ENCODE peak calls at places on chromosomes 5 and 9, in five cellular contexts. One of them, this sample, is unnamed.
A peak's percentile ranks its signal among the peaks of the same experiment; 100 is the strongest.

GRCh38 chr9:20848490-20848889 is 164.4 kb downstream of the FOCAD start:
- DNase-seq in posterior vena cava: no peak
- DNase-seq in PC-3: peak; percentile 9
- DNase-seq in stimulated activated CD8-positive, alpha-beta memory T cell treated with anti-CD3 and anti-CD28 coated beads, Interleukin-15, amount 100 ng/mL, for 4 hours: no peak
- DNase-seq in stimulated activated CD4-positive, alpha-beta T cell treated with anti-CD3 and anti-CD28 coated beads, Interleukin-15, amount 100 ng/mL, for 1 hour: no peak
- DNase-seq in this sample: no peak

GRCh38 chr9:6382681-6383080 is 30.3 kb upstream of the UHRF2 start:
- DNase-seq in posterior vena cava: no peak
- DNase-seq in PC-3: peak; percentile 19
- DNase-seq in stimulated activated CD8-positive, alpha-beta memory T cell treated with anti-CD3 and anti-CD28 coated beads, Interleukin-15, amount 100 ng/mL, for 4 hours: no peak
- DNase-seq in stimulated activated CD4-positive, alpha-beta T cell treated with anti-CD3 and anti-CD28 coated beads, Interleukin-15, amount 100 ng/mL, for 1 hour: no peak
- DNase-seq in this sample: no peak

GRCh38 chr5:142095035-142095434 is 13.5 kb upstream of the NDFIP1 start:
- DNase-seq in posterior vena cava: no peak
- DNase-seq in PC-3: no peak
- DNase-seq in stimulated activated CD8-positive, alpha-beta memory T cell treated with anti-CD3 and anti-CD28 coated beads, Interleukin-15, amount 100 ng/mL, for 4 hours: peak; percentile 66
- DNase-seq in stimulated activated CD4-positive, alpha-beta T cell treated with anti-CD3 and anti-CD28 coated beads, Interleukin-15, amount 100 ng/mL, for 1 hour: peak; percentile 34
- DNase-seq in this sample: no peak

GRCh38 chr9:108412755-108413154 is 443.0 kb downstream of the ACTL7B start:
- DNase-seq in posterior vena cava: no peak
- DNase-seq in PC-3: peak; percentile 14
- DNase-seq in stimulated activated CD8-positive, alpha-beta memory T cell treated with anti-CD3 and anti-CD28 coated beads, Interleukin-15, amount 100 ng/mL, for 4 hours: no peak
- DNase-seq in stimulated activated CD4-positive, alpha-beta T cell treated with anti-CD3 and anti-CD28 coated beads, Interleukin-15, amount 100 ng/mL, for 1 hour: no peak
- DNase-seq in this sample: no peak

GRCh38 chr5:43101491-43101890 is 19.2 kb upstream of the ZNF131 start:
- DNase-seq in posterior vena cava: no peak
- DNase-seq in PC-3: no peak
- DNase-seq in stimulated activated CD8-positive, alpha-beta memory T cell treated with anti-CD3 and anti-CD28 coated beads, Interleukin-15, amount 100 ng/mL, for 4 hours: no peak
- DNase-seq in stimulated activated CD4-positive, alpha-beta T cell treated with anti-CD3 and anti-CD28 coated beads, Interleukin-15, amount 100 ng/mL, for 1 hour: no peak
- DNase-seq in this sample: no peak

GRCh38 chr9:135070198-135070951 is 17.1 kb upstream of the OLFM1 start:
- DNase-seq in posterior vena cava: peak; percentile 47
- DNase-seq in PC-3: no peak
- DNase-seq in stimulated activated CD8-positive, alpha-beta memory T cell treated with anti-CD3 and anti-CD28 coated beads, Interleukin-15, amount 100 ng/mL, for 4 hours: no peak
- DNase-seq in stimulated activated CD4-positive, alpha-beta T cell treated with anti-CD3 and anti-CD28 coated beads, Interleukin-15, amount 100 ng/mL, for 1 hour: no peak
- DNase-seq in this sample: peak; percentile 48

GRCh38 chr5:181120311-181120710 is 10.7 kb downstream of the OR2V1 start:
- DNase-seq in posterior vena cava: no peak
- DNase-seq in PC-3: peak; percentile 80
- DNase-seq in stimulated activated CD8-positive, alpha-beta memory T cell treated with anti-CD3 and anti-CD28 coated beads, Interleukin-15, amount 100 ng/mL, for 4 hours: no peak
- DNase-seq in stimulated activated CD4-positive, alpha-beta T cell treated with anti-CD3 and anti-CD28 coated beads, Interleukin-15, amount 100 ng/mL, for 1 hour: no peak
- DNase-seq in this sample: no peak

GRCh38 chr5:35656721-35657120 is 39.1 kb downstream of the SPEF2 start:
- DNase-seq in posterior vena cava: no peak
- DNase-seq in PC-3: no peak
- DNase-seq in stimulated activated CD8-positive, alpha-beta memory T cell treated with anti-CD3 and anti-CD28 coated beads, Interleukin-15, amount 100 ng/mL, for 4 hours: no peak
- DNase-seq in stimulated activated CD4-positive, alpha-beta T cell treated with anti-CD3 and anti-CD28 coated beads, Interleukin-15, amount 100 ng/mL, for 1 hour: no peak
- DNase-seq in this sample: no peak

GRCh38 chr9:110443146-110443877 is 105.6 kb upstream of the TXNDC8 start:
- DNase-seq in posterior vena cava: no peak
- DNase-seq in PC-3: peak; percentile 26
- DNase-seq in stimulated activated CD8-positive, alpha-beta memory T cell treated with anti-CD3 and anti-CD28 coated beads, Interleukin-15, amount 100 ng/mL, for 4 hours: no peak
- DNase-seq in stimulated activated CD4-positive, alpha-beta T cell treated with anti-CD3 and anti-CD28 coated beads, Interleukin-15, amount 100 ng/mL, for 1 hour: no peak
- DNase-seq in this sample: no peak

GRCh38 chr9:128862401-128862851 is 19.3 kb downstream of the KYAT1 start:
- DNase-seq in posterior vena cava: no peak
- DNase-seq in PC-3: no peak
- DNase-seq in stimulated activated CD8-positive, alpha-beta memory T cell treated with anti-CD3 and anti-CD28 coated beads, Interleukin-15, amount 100 ng/mL, for 4 hours: no peak
- DNase-seq in stimulated activated CD4-positive, alpha-beta T cell treated with anti-CD3 and anti-CD28 coated beads, Interleukin-15, amount 100 ng/mL, for 1 hour: no peak
- DNase-seq in this sample: no peak

GRCh38 chr9:85040806-85041575 is 371.5 kb downstream of the NTRK2 start:
- DNase-seq in posterior vena cava: no peak
- DNase-seq in PC-3: no peak
- DNase-seq in stimulated activated CD8-positive, alpha-beta memory T cell treated with anti-CD3 and anti-CD28 coated beads, Interleukin-15, amount 100 ng/mL, for 4 hours: no peak
- DNase-seq in stimulated activated CD4-positive, alpha-beta T cell treated with anti-CD3 and anti-CD28 coated beads, Interleukin-15, amount 100 ng/mL, for 1 hour: no peak
- DNase-seq in this sample: no peak

GRCh38 chr5:56669534-56670483 is 145.5 kb upstream of the MAP3K1 start:
- DNase-seq in posterior vena cava: peak; percentile 80
- DNase-seq in PC-3: peak; percentile 53
- DNase-seq in stimulated activated CD8-positive, alpha-beta memory T cell treated with anti-CD3 and anti-CD28 coated beads, Interleukin-15, amount 100 ng/mL, for 4 hours: no peak
- DNase-seq in stimulated activated CD4-positive, alpha-beta T cell treated with anti-CD3 and anti-CD28 coated beads, Interleukin-15, amount 100 ng/mL, for 1 hour: no peak
- DNase-seq in this sample: peak; percentile 74

GRCh38 chr9:71737455-71737854 is 30.9 kb downstream of the CEMIP2 start:
- DNase-seq in posterior vena cava: no peak
- DNase-seq in PC-3: peak; percentile 57
- DNase-seq in stimulated activated CD8-positive, alpha-beta memory T cell treated with anti-CD3 and anti-CD28 coated beads, Interleukin-15, amount 100 ng/mL, for 4 hours: no peak
- DNase-seq in stimulated activated CD4-positive, alpha-beta T cell treated with anti-CD3 and anti-CD28 coated beads, Interleukin-15, amount 100 ng/mL, for 1 hour: no peak
- DNase-seq in this sample: no peak

GRCh38 chr5:150340614-150341265 is 16.8 kb upstream of the TCOF1 start:
- DNase-seq in posterior vena cava: no peak
- DNase-seq in PC-3: no peak
- DNase-seq in stimulated activated CD8-positive, alpha-beta memory T cell treated with anti-CD3 and anti-CD28 coated beads, Interleukin-15, amount 100 ng/mL, for 4 hours: no peak
- DNase-seq in stimulated activated CD4-positive, alpha-beta T cell treated with anti-CD3 and anti-CD28 coated beads, Interleukin-15, amount 100 ng/mL, for 1 hour: no peak
- DNase-seq in this sample: no peak

GRCh38 chr9:13845460-13845859 is 468.5 kb downstream of the NFIB start:
- DNase-seq in posterior vena cava: no peak
- DNase-seq in PC-3: no peak
- DNase-seq in stimulated activated CD8-positive, alpha-beta memory T cell treated with anti-CD3 and anti-CD28 coated beads, Interleukin-15, amount 100 ng/mL, for 4 hours: no peak
- DNase-seq in stimulated activated CD4-positive, alpha-beta T cell treated with anti-CD3 and anti-CD28 coated beads, Interleukin-15, amount 100 ng/mL, for 1 hour: no peak
- DNase-seq in this sample: no peak

GRCh38 chr5:149205625-149206523 is 64.6 kb downstream of the ABLIM3 start:
- DNase-seq in posterior vena cava: peak; percentile 90
- DNase-seq in PC-3: peak; percentile 48
- DNase-seq in stimulated activated CD8-positive, alpha-beta memory T cell treated with anti-CD3 and anti-CD28 coated beads, Interleukin-15, amount 100 ng/mL, for 4 hours: no peak
- DNase-seq in stimulated activated CD4-positive, alpha-beta T cell treated with anti-CD3 and anti-CD28 coated beads, Interleukin-15, amount 100 ng/mL, for 1 hour: no peak
- DNase-seq in this sample: no peak

GRCh38 chr9:72856985-72857631 is 95.7 kb downstream of the ALDH1A1 start:
- DNase-seq in posterior vena cava: no peak
- DNase-seq in PC-3: peak; percentile 65
- DNase-seq in stimulated activated CD8-positive, alpha-beta memory T cell treated with anti-CD3 and anti-CD28 coated beads, Interleukin-15, amount 100 ng/mL, for 4 hours: no peak
- DNase-seq in stimulated activated CD4-positive, alpha-beta T cell treated with anti-CD3 and anti-CD28 coated beads, Interleukin-15, amount 100 ng/mL, for 1 hour: no peak
- DNase-seq in this sample: no peak

GRCh38 chr5:145912594-145912993 is 23.8 kb upstream of the SH3RF2 start:
- DNase-seq in posterior vena cava: no peak
- DNase-seq in PC-3: no peak
- DNase-seq in stimulated activated CD8-positive, alpha-beta memory T cell treated with anti-CD3 and anti-CD28 coated beads, Interleukin-15, amount 100 ng/mL, for 4 hours: no peak
- DNase-seq in stimulated activated CD4-positive, alpha-beta T cell treated with anti-CD3 and anti-CD28 coated beads, Interleukin-15, amount 100 ng/mL, for 1 hour: no peak
- DNase-seq in this sample: no peak

GRCh38 chr5:125245216-125245615 is 498.8 kb upstream of the ZNF608 start:
- DNase-seq in posterior vena cava: no peak
- DNase-seq in PC-3: no peak
- DNase-seq in stimulated activated CD8-positive, alpha-beta memory T cell treated with anti-CD3 and anti-CD28 coated beads, Interleukin-15, amount 100 ng/mL, for 4 hours: no peak
- DNase-seq in stimulated activated CD4-positive, alpha-beta T cell treated with anti-CD3 and anti-CD28 coated beads, Interleukin-15, amount 100 ng/mL, for 1 hour: no peak
- DNase-seq in this sample: no peak

GRCh38 chr5:16921246-16921645 is 14.8 kb downstream of the MYO10 start:
- DNase-seq in posterior vena cava: no peak
- DNase-seq in PC-3: peak; percentile 43
- DNase-seq in stimulated activated CD8-positive, alpha-beta memory T cell treated with anti-CD3 and anti-CD28 coated beads, Interleukin-15, amount 100 ng/mL, for 4 hours: no peak
- DNase-seq in stimulated activated CD4-positive, alpha-beta T cell treated with anti-CD3 and anti-CD28 coated beads, Interleukin-15, amount 100 ng/mL, for 1 hour: no peak
- DNase-seq in this sample: no peak

GRCh38 chr5:32143991-32144636 is 30.0 kb downstream of the GOLPH3 start:
- DNase-seq in posterior vena cava: no peak
- DNase-seq in PC-3: no peak
- DNase-seq in stimulated activated CD8-positive, alpha-beta memory T cell treated with anti-CD3 and anti-CD28 coated beads, Interleukin-15, amount 100 ng/mL, for 4 hours: no peak
- DNase-seq in stimulated activated CD4-positive, alpha-beta T cell treated with anti-CD3 and anti-CD28 coated beads, Interleukin-15, amount 100 ng/mL, for 1 hour: no peak
- DNase-seq in this sample: no peak

GRCh38 chr9:109319631-109320233 is 1.1 kb downstream of the EPB41L4B start:
- DNase-seq in posterior vena cava: no peak
- DNase-seq in PC-3: no peak
- DNase-seq in stimulated activated CD8-positive, alpha-beta memory T cell treated with anti-CD3 and anti-CD28 coated beads, Interleukin-15, amount 100 ng/mL, for 4 hours: no peak
- DNase-seq in stimulated activated CD4-positive, alpha-beta T cell treated with anti-CD3 and anti-CD28 coated beads, Interleukin-15, amount 100 ng/mL, for 1 hour: no peak
- DNase-seq in this sample: no peak

GRCh38 chr5:34699155-34700077 is 43.3 kb downstream of the RAI14 start:
- DNase-seq in posterior vena cava: no peak
- DNase-seq in PC-3: no peak
- DNase-seq in stimulated activated CD8-positive, alpha-beta memory T cell treated with anti-CD3 and anti-CD28 coated beads, Interleukin-15, amount 100 ng/mL, for 4 hours: no peak
- DNase-seq in stimulated activated CD4-positive, alpha-beta T cell treated with anti-CD3 and anti-CD28 coated beads, Interleukin-15, amount 100 ng/mL, for 1 hour: no peak
- DNase-seq in this sample: no peak

GRCh38 chr5:109102291-109102690 is 307.5 kb downstream of the PJA2 start:
- DNase-seq in posterior vena cava: no peak
- DNase-seq in PC-3: no peak
- DNase-seq in stimulated activated CD8-positive, alpha-beta memory T cell treated with anti-CD3 and anti-CD28 coated beads, Interleukin-15, amount 100 ng/mL, for 4 hours: no peak
- DNase-seq in stimulated activated CD4-positive, alpha-beta T cell treated with anti-CD3 and anti-CD28 coated beads, Interleukin-15, amount 100 ng/mL, for 1 hour: no peak
- DNase-seq in this sample: no peak

GRCh38 chr9:72648811-72649414 is 127.5 kb downstream of the TMC1 start:
- DNase-seq in posterior vena cava: no peak
- DNase-seq in PC-3: no peak
- DNase-seq in stimulated activated CD8-positive, alpha-beta memory T cell treated with anti-CD3 and anti-CD28 coated beads, Interleukin-15, amount 100 ng/mL, for 4 hours: no peak
- DNase-seq in stimulated activated CD4-positive, alpha-beta T cell treated with anti-CD3 and anti-CD28 coated beads, Interleukin-15, amount 100 ng/mL, for 1 hour: no peak
- DNase-seq in this sample: no peak

GRCh38 chr9:98908897-98909634 is 34.6 kb upstream of the COL15A1 start:
- DNase-seq in posterior vena cava: no peak
- DNase-seq in PC-3: no peak
- DNase-seq in stimulated activated CD8-positive, alpha-beta memory T cell treated with anti-CD3 and anti-CD28 coated beads, Interleukin-15, amount 100 ng/mL, for 4 hours: no peak
- DNase-seq in stimulated activated CD4-positive, alpha-beta T cell treated with anti-CD3 and anti-CD28 coated beads, Interleukin-15, amount 100 ng/mL, for 1 hour: no peak
- DNase-seq in this sample: no peak

GRCh38 chr9:123026425-123026824 is 7.0 kb upstream of the GPR21 start:
- DNase-seq in posterior vena cava: no peak
- DNase-seq in PC-3: no peak
- DNase-seq in stimulated activated CD8-positive, alpha-beta memory T cell treated with anti-CD3 and anti-CD28 coated beads, Interleukin-15, amount 100 ng/mL, for 4 hours: no peak
- DNase-seq in stimulated activated CD4-positive, alpha-beta T cell treated with anti-CD3 and anti-CD28 coated beads, Interleukin-15, amount 100 ng/mL, for 1 hour: no peak
- DNase-seq in this sample: no peak

GRCh38 chr9:127755558-127756060 is 20.5 kb upstream of the TOR2A start:
- DNase-seq in posterior vena cava: no peak
- DNase-seq in PC-3: no peak
- DNase-seq in stimulated activated CD8-positive, alpha-beta memory T cell treated with anti-CD3 and anti-CD28 coated beads, Interleukin-15, amount 100 ng/mL, for 4 hours: no peak
- DNase-seq in stimulated activated CD4-positive, alpha-beta T cell treated with anti-CD3 and anti-CD28 coated beads, Interleukin-15, amount 100 ng/mL, for 1 hour: no peak
- DNase-seq in this sample: no peak

GRCh38 chr9:135584934-135585333 is 23.4 kb downstream of the PAEP start:
- DNase-seq in posterior vena cava: no peak
- DNase-seq in PC-3: no peak
- DNase-seq in stimulated activated CD8-positive, alpha-beta memory T cell treated with anti-CD3 and anti-CD28 coated beads, Interleukin-15, amount 100 ng/mL, for 4 hours: no peak
- DNase-seq in stimulated activated CD4-positive, alpha-beta T cell treated with anti-CD3 and anti-CD28 coated beads, Interleukin-15, amount 100 ng/mL, for 1 hour: no peak
- DNase-seq in this sample: peak; percentile 51

GRCh38 chr9:74443036-74443750 is 53.9 kb upstream of the RORB start:
- DNase-seq in posterior vena cava: no peak
- DNase-seq in PC-3: no peak
- DNase-seq in stimulated activated CD8-positive, alpha-beta memory T cell treated with anti-CD3 and anti-CD28 coated beads, Interleukin-15, amount 100 ng/mL, for 4 hours: no peak
- DNase-seq in stimulated activated CD4-positive, alpha-beta T cell treated with anti-CD3 and anti-CD28 coated beads, Interleukin-15, amount 100 ng/mL, for 1 hour: no peak
- DNase-seq in this sample: no peak

GRCh38 chr5:1754531-1755220 is 45.0 kb downstream of the MRPL36 start:
- DNase-seq in posterior vena cava: peak; percentile 59
- DNase-seq in PC-3: no peak
- DNase-seq in stimulated activated CD8-positive, alpha-beta memory T cell treated with anti-CD3 and anti-CD28 coated beads, Interleukin-15, amount 100 ng/mL, for 4 hours: no peak
- DNase-seq in stimulated activated CD4-positive, alpha-beta T cell treated with anti-CD3 and anti-CD28 coated beads, Interleukin-15, amount 100 ng/mL, for 1 hour: no peak
- DNase-seq in this sample: peak; percentile 26

GRCh38 chr5:38426493-38426892 is 130.0 kb downstream of the LIFR start:
- DNase-seq in posterior vena cava: no peak
- DNase-seq in PC-3: peak; percentile 36
- DNase-seq in stimulated activated CD8-positive, alpha-beta memory T cell treated with anti-CD3 and anti-CD28 coated beads, Interleukin-15, amount 100 ng/mL, for 4 hours: no peak
- DNase-seq in stimulated activated CD4-positive, alpha-beta T cell treated with anti-CD3 and anti-CD28 coated beads, Interleukin-15, amount 100 ng/mL, for 1 hour: no peak
- DNase-seq in this sample: no peak

GRCh38 chr5:159003045-159004030 is 96.4 kb downstream of the EBF1 start:
- DNase-seq in posterior vena cava: no peak
- DNase-seq in PC-3: peak; percentile 77
- DNase-seq in stimulated activated CD8-positive, alpha-beta memory T cell treated with anti-CD3 and anti-CD28 coated beads, Interleukin-15, amount 100 ng/mL, for 4 hours: no peak
- DNase-seq in stimulated activated CD4-positive, alpha-beta T cell treated with anti-CD3 and anti-CD28 coated beads, Interleukin-15, amount 100 ng/mL, for 1 hour: no peak
- DNase-seq in this sample: no peak

GRCh38 chr9:84556556-84556955 is 113.0 kb upstream of the NTRK2 start:
- DNase-seq in posterior vena cava: no peak
- DNase-seq in PC-3: no peak
- DNase-seq in stimulated activated CD8-positive, alpha-beta memory T cell treated with anti-CD3 and anti-CD28 coated beads, Interleukin-15, amount 100 ng/mL, for 4 hours: no peak
- DNase-seq in stimulated activated CD4-positive, alpha-beta T cell treated with anti-CD3 and anti-CD28 coated beads, Interleukin-15, amount 100 ng/mL, for 1 hour: no peak
- DNase-seq in this sample: no peak

GRCh38 chr9:131875828-131876485 is 136.1 kb upstream of the RAPGEF1 start:
- DNase-seq in posterior vena cava: peak; percentile 36
- DNase-seq in PC-3: peak; percentile 82
- DNase-seq in stimulated activated CD8-positive, alpha-beta memory T cell treated with anti-CD3 and anti-CD28 coated beads, Interleukin-15, amount 100 ng/mL, for 4 hours: no peak
- DNase-seq in stimulated activated CD4-positive, alpha-beta T cell treated with anti-CD3 and anti-CD28 coated beads, Interleukin-15, amount 100 ng/mL, for 1 hour: no peak
- DNase-seq in this sample: no peak

GRCh38 chr5:123673107-123673506 is 161.1 kb downstream of the CSNK1G3 start:
- DNase-seq in posterior vena cava: no peak
- DNase-seq in PC-3: no peak
- DNase-seq in stimulated activated CD8-positive, alpha-beta memory T cell treated with anti-CD3 and anti-CD28 coated beads, Interleukin-15, amount 100 ng/mL, for 4 hours: no peak
- DNase-seq in stimulated activated CD4-positive, alpha-beta T cell treated with anti-CD3 and anti-CD28 coated beads, Interleukin-15, amount 100 ng/mL, for 1 hour: no peak
- DNase-seq in this sample: no peak

GRCh38 chr5:125311743-125312142 is 565.3 kb upstream of the ZNF608 start:
- DNase-seq in posterior vena cava: no peak
- DNase-seq in PC-3: peak; percentile 86
- DNase-seq in stimulated activated CD8-positive, alpha-beta memory T cell treated with anti-CD3 and anti-CD28 coated beads, Interleukin-15, amount 100 ng/mL, for 4 hours: no peak
- DNase-seq in stimulated activated CD4-positive, alpha-beta T cell treated with anti-CD3 and anti-CD28 coated beads, Interleukin-15, amount 100 ng/mL, for 1 hour: no peak
- DNase-seq in this sample: no peak

GRCh38 chr9:129580211-129580915 is 40.5 kb downstream of the C9orf50 start:
- DNase-seq in posterior vena cava: no peak
- DNase-seq in PC-3: no peak
- DNase-seq in stimulated activated CD8-positive, alpha-beta memory T cell treated with anti-CD3 and anti-CD28 coated beads, Interleukin-15, amount 100 ng/mL, for 4 hours: peak; percentile 22
- DNase-seq in stimulated activated CD4-positive, alpha-beta T cell treated with anti-CD3 and anti-CD28 coated beads, Interleukin-15, amount 100 ng/mL, for 1 hour: no peak
- DNase-seq in this sample: no peak

GRCh38 chr9:87084407-87084806 is 137.1 kb upstream of the GAS1 start:
- DNase-seq in posterior vena cava: no peak
- DNase-seq in PC-3: no peak
- DNase-seq in stimulated activated CD8-positive, alpha-beta memory T cell treated with anti-CD3 and anti-CD28 coated beads, Interleukin-15, amount 100 ng/mL, for 4 hours: no peak
- DNase-seq in stimulated activated CD4-positive, alpha-beta T cell treated with anti-CD3 and anti-CD28 coated beads, Interleukin-15, amount 100 ng/mL, for 1 hour: no peak
- DNase-seq in this sample: no peak

GRCh38 chr9:134190232-134191121 is 26.1 kb upstream of the RNU6ATAC start:
- DNase-seq in posterior vena cava: peak; percentile 74
- DNase-seq in PC-3: no peak
- DNase-seq in stimulated activated CD8-positive, alpha-beta memory T cell treated with anti-CD3 and anti-CD28 coated beads, Interleukin-15, amount 100 ng/mL, for 4 hours: no peak
- DNase-seq in stimulated activated CD4-positive, alpha-beta T cell treated with anti-CD3 and anti-CD28 coated beads, Interleukin-15, amount 100 ng/mL, for 1 hour: no peak
- DNase-seq in this sample: peak; percentile 50

This sample was measured in sigmoid colon.